ENCODE peak calls at places on chromosomes 1 and 21, in seven cellular contexts. G, W, B, Y, T, R and M are unnamed samples.

GRCh38 chr21:41217656-41218380 is 49.9 kb downstream of the BACE2 start:
- DNase-seq in W (peak), G (no peak), R (no peak), T (no peak), Y (no peak), B (no peak), M (peak)

GRCh38 chr1:35539073-35539823 is 18.0 kb downstream of the KIAA0319L start:
- DNase-seq in Y (no peak), W (no peak), G (no peak), T (no peak), R (no peak), B (no peak), M (no peak)

GRCh38 chr1:229843627-229844238 is 217.7 kb downstream of the URB2 start:
- DNase-seq in T (no peak), G (peak), R (no peak), W (peak), B (peak), Y (no peak), M (peak)

GRCh38 chr21:36396314-36396713 is 11.1 kb downstream of the CHAF1B start:
- DNase-seq in T (no peak), G (no peak), Y (no peak), R (no peak), W (no peak), B (no peak), M (no peak)

GRCh38 chr1:30063621-30064280 is 659.6 kb downstream of the MATN1 start:
- DNase-seq in R (no peak), Y (no peak), T (no peak), W (no peak), G (no peak), B (peak), M (no peak)

GRCh38 chr1:145707183-145707867 is at the start of gene PDZK1:
- DNase-seq in Y (no peak), T (no peak), R (no peak), B (peak), G (peak), W (no peak), M (peak)

GRCh38 chr21:36785615-36786014 is 86.7 kb downstream of the SIM2 start:
- DNase-seq in R (no peak), Y (no peak), B (no peak), G (no peak), W (no peak), T (no peak), M (no peak)

GRCh38 chr1:44016875-44017400 is 14.3 kb downstream of the SLC6A9 start:
- DNase-seq in B (no peak), R (no peak), Y (no peak), W (no peak), T (no peak), G (no peak), M (no peak)

GRCh38 chr1:57293214-57293613 is 130.6 kb downstream of the DAB1 start:
- DNase-seq in T (no peak), R (no peak), G (no peak), W (no peak), B (no peak), Y (no peak), M (no peak)

GRCh38 chr1:78619803-78620579 is at the start of gene IFI44L:
- DNase-seq in B (peak), G (peak), R (no peak), W (peak), T (no peak), Y (no peak), M (peak)

GRCh38 chr1:78619446-78619802 is 824 bp upstream of the IFI44L start:
- DNase-seq in R (no peak), Y (no peak), B (no peak), W (peak), T (no peak), G (no peak), M (no peak)

GRCh38 chr1:78619029-78619428 is 1.2 kb upstream of the IFI44L start:
- DNase-seq in W (no peak), R (no peak), T (no peak), Y (no peak), G (no peak), B (no peak), M (no peak)

GRCh38 chr1:78622548-78622947 is 2.3 kb downstream of the IFI44L start:
- DNase-seq in W (no peak), Y (no peak), T (no peak), R (no peak), B (no peak), G (no peak), M (no peak)

DNA sequence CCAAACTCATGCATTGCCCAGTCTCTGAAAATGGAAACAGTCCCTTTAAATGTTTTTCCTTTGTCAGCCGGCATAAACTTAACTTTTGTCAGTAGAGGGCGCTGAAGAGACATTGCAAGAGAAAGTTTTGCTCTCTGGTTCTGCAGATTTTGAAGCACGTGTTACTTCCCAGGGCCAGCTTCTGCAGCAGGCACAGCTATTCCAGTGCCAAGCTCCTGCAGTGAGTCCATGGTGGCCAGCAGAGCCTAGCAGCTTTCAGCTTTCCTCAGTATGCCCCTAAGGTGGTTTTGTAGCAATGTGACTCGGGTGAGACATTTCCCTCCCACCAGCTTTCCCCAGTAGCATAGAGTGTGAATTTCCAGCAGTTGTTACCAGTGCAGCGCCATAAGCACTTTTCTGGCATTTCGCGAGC is 2.6 kb upstream of the IFI44L start:
- DNase-seq in R (peak), Y (peak), W (peak), B (peak), G (peak), T (peak), M (peak)
- TF ChIP-seq CTCF in R (peak), Y (peak), W (peak), B (peak), G (peak), T (peak), M (peak)

GRCh38 chr1:235601087-235601486 is 48.5 kb downstream of the GNG4 start:
- DNase-seq in B (peak), R (no peak), W (peak), G (no peak), Y (no peak), T (no peak), M (peak)
- TF ChIP-seq CTCF in B (peak), R (no peak), W (peak), G (no peak), Y (peak), T (peak), M (peak)

GRCh38 chr1:167128261-167129227 is 34.7 kb downstream of the STYXL2 start:
- DNase-seq in W (no peak), R (no peak), Y (no peak), B (peak), G (no peak), T (no peak), M (no peak)
- TF ChIP-seq CTCF in W (no peak), R (no peak), Y (peak), B (peak), G (no peak), T (no peak), M (no peak)

DNA sequence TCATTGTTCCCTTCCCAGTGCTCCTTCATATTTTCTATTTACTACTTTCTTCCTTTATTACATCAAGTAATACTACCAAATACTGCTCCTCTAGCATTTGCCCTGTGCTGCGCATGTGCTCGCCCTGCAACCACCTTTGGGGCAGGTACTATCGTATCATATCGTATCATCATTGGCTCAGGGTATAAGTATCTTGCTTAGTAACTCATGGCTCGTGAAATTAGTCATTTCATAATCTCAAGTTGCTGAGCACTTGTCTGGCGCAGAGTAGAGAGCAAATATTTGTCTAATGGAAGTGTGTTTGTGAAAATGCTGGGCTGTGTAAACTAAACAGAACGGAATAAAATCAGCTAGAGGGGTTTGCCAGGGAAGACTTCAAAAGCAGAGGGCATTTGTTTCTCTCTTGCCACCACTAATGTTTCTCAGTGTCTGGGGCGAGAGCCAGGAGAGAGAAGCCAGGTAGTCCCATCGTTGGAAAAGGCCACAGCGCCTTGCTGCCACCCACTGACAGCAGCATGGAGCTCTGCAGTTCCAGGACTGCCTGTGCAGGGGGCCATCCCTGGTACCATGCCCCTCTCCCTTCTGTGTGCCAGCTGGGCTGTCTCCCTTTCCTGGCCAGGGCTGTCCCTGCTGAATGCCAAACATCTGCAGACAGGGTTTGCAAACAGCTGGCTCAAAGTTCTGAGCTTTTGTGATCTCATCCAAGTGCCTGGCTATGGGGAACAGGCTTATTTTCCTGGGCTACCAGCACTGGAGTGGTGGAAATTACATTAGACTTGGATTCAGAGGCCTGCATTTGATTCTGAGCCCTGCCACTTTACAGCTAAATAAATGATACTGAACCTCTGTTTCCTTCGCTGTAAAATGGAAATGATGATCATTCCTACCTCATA is 19.9 kb upstream of the CPT2 start:
- DNase-seq in G (peak), W (no peak), T (no peak), B (peak), Y (no peak), R (no peak), M (peak)
- TF ChIP-seq CTCF in G (peak), W (peak), T (no peak), B (peak), Y (no peak), R (no peak), M (peak)

GRCh38 chr1:108327534-108328462 is 83.9 kb upstream of the NBPF4 start:
- DNase-seq in B (peak), W (no peak), Y (no peak), T (no peak), G (no peak), R (no peak), M (peak)
- TF ChIP-seq CTCF in B (peak), W (peak), Y (no peak), T (no peak), G (no peak), R (no peak), M (no peak)

DNA sequence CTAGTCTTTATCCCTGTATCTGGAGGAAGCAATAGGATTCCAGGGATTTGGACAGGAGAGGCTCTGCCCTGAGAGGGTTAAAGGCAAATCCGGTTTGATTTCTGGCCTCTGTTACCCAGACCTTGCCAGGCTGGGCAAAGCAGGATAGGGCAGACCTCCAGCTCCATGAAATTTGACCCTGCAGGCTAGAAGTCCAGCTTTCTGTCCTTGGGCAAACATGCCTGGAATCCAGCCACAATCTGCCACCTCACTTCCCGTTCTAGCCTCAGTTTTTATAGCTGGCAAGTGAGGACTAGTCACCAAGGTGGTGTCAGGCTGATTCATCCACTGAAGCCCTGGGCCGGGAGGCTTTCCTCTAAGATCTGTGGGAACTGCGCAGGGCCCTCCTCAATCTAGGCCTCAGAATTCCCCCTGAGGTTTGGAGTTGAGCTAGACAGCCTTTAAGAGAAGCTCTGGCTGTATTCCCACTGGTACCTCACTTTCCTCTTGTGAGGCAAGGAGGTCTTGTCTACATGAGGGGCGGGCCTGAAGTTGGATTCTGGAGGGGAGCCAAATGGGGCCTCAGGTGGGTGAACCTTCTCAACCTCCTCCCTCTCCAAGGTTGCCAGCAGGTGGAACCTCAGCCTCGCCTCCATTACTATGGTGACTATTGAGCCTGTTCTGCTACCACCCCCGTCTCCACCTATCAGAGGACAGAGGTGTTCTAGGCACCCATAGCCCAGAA is 7.0 kb upstream of the P3R3URF start:
- DNase-seq in T (no peak), R (peak), G (peak), Y (no peak), B (peak), W (peak), M (peak)
- TF ChIP-seq CTCF in T (no peak), R (no peak), G (no peak), Y (no peak), B (peak), W (no peak), M (no peak)